ENCODE peak calls at places on chromosomes 16 and 17, in eight cellular contexts. D is activated gamma-delta T cell treated with anti-CD3 and anti-CD28 coated beads, Interleukin-2, amount 50 U/mL, for 16 hours; S is islet precursor cell; J is ELR; K is B cell; X is activated CD8-positive, alpha-beta memory T cell treated with anti-CD3 and anti-CD28 coated beads for 48 hours; A is EL; I is NCI-H69. O is an unnamed sample.

GRCh38 chr16:68079616-68080344 is 5.4 kb upstream of the NFATC3 start:
- DNase-seq in D (peak; percentile 75), S (no peak), J (no peak), K (peak; percentile 56), X (no peak), A (no peak), I (no peak), O (no peak)

GRCh38 chr16:85384831-85385462 is 228.2 kb upstream of the GSE1 start:
- DNase-seq in D (no peak), S (peak; percentile 85), J (no peak), K (no peak), X (no peak), A (no peak), I (peak; percentile 95), O (peak; percentile 90)

GRCh38 chr16:28110479-28110878 is 47.0 kb upstream of the GSG1L start:
- DNase-seq in D (no peak), S (no peak), J (no peak), K (no peak), X (no peak), A (no peak), I (no peak), O (no peak)

GRCh38 chr16:625402-626173 is 5.2 kb upstream of the WFIKKN1 start:
- DNase-seq in D (no peak), S (no peak), J (no peak), K (no peak), X (no peak), A (no peak), I (no peak), O (no peak)

GRCh38 chr16:30605148-30605547 is 5.0 kb downstream of the ZNF689 start:
- DNase-seq in D (no peak), S (no peak), J (no peak), K (no peak), X (no peak), A (no peak), I (no peak), O (no peak)

GRCh38 chr16:85072947-85073346 is 39.3 kb downstream of the CIBAR2 start:
- DNase-seq in D (no peak), S (no peak), J (no peak), K (no peak), X (no peak), A (no peak), I (peak; percentile 85), O (no peak)

GRCh38 chr16:52466998-52467397 is 79.9 kb downstream of the TOX3 start:
- DNase-seq in D (no peak), S (no peak), J (no peak), K (no peak), X (no peak), A (no peak), I (peak; percentile 89), O (peak; percentile 79)

GRCh38 chr16:82672676-82673075 is 45.9 kb downstream of the CDH13 start:
- DNase-seq in D (no peak), S (peak; percentile 18), J (peak; percentile 44), K (no peak), X (no peak), A (peak; percentile 18), I (no peak), O (no peak)

GRCh38 chr17:31674305-31674704 is 184.7 kb downstream of the COPRS start:
- DNase-seq in D (no peak), S (peak; percentile 72), J (peak; percentile 85), K (no peak), X (no peak), A (peak; percentile 89), I (no peak), O (no peak)

GRCh38 chr17:74865504-74866197 is 6.0 kb upstream of the GRIN2C start:
- DNase-seq in D (no peak), S (no peak), J (no peak), K (no peak), X (no peak), A (no peak), I (no peak), O (no peak)

GRCh38 chr17:77300016-77300686 is 159.4 kb downstream of the SEC14L1 start:
- DNase-seq in D (no peak), S (no peak), J (no peak), K (no peak), X (no peak), A (no peak), I (no peak), O (no peak)

GRCh38 chr16:14600164-14600563 is 29.9 kb downstream of the PARN start:
- DNase-seq in D (no peak), S (no peak), J (peak; percentile 54), K (peak; percentile 23), X (no peak), A (peak; percentile 23), I (peak; percentile 27), O (peak; percentile 30)

GRCh38 chr17:77164483-77165030 is 23.8 kb downstream of the SEC14L1 start:
- DNase-seq in D (no peak), S (peak; percentile 70), J (peak; percentile 26), K (no peak), X (no peak), A (no peak), I (peak; percentile 98), O (peak; percentile 95)

O was measured in NCI-H146.